ENCODE peak calls at places on chromosome 6, in seven cellular contexts. One of them, this sample, is unnamed. For H3K27me3, the result is how much of the 10 kb centered on the place peaks cover.

GRCh38 chr6:10589429-10589727 is 68.2 kb downstream of the GCNT2 start:
- DNase-seq in vagina: no peak
- DNase-seq in psoas muscle: no peak
- DNase-seq in adrenal gland: no peak
- DNase-seq in neural progenitor cell: no peak
- DNase-seq in spleen: no peak
- DNase-seq in IMR-90: no peak
- DNase-seq in this sample: no peak

GRCh38 chr6:115783402-115784061 is 277.2 kb downstream of the FRK start:
- DNase-seq in psoas muscle: peak
- DNase-seq in IMR-90: no peak
- DNase-seq in adrenal gland: peak
- DNase-seq in neural progenitor cell: no peak
- DNase-seq in spleen: no peak
- DNase-seq in vagina: no peak
- DNase-seq in this sample: no peak

GRCh38 chr6:6724319-6725119 is 136.0 kb downstream of the LY86 start:
- DNase-seq in IMR-90: peak
- DNase-seq in spleen: peak
- DNase-seq in adrenal gland: peak
- DNase-seq in vagina: no peak
- DNase-seq in psoas muscle: peak
- DNase-seq in neural progenitor cell: peak
- DNase-seq in this sample: peak

GRCh38 chr6:32837651-32838113 is 857 bp downstream of the TAP2 start:
- DNase-seq in neural progenitor cell: no peak
- DNase-seq in adrenal gland: peak
- DNase-seq in IMR-90: no peak
- DNase-seq in spleen: no peak
- DNase-seq in psoas muscle: no peak
- DNase-seq in vagina: no peak
- DNase-seq in this sample: no peak

GRCh38 chr6:148501178-148501590 is 158.5 kb downstream of the SASH1 start:
- DNase-seq in vagina: peak
- DNase-seq in psoas muscle: peak
- DNase-seq in spleen: no peak
- DNase-seq in IMR-90: peak
- DNase-seq in neural progenitor cell: no peak
- DNase-seq in adrenal gland: peak
- DNase-seq in this sample: no peak

GRCh38 chr6:116176596-116176995 is 50.7 kb upstream of the COL10A1 start:
- DNase-seq in spleen: no peak
- DNase-seq in neural progenitor cell: peak
- DNase-seq in psoas muscle: no peak
- DNase-seq in adrenal gland: no peak
- DNase-seq in vagina: no peak
- DNase-seq in IMR-90: no peak
- DNase-seq in this sample: no peak

GRCh38 chr6:130001229-130001554 is 17.2 kb upstream of the L3MBTL3 start:
- DNase-seq in adrenal gland: no peak
- DNase-seq in vagina: no peak
- DNase-seq in spleen: no peak
- DNase-seq in IMR-90: no peak
- DNase-seq in neural progenitor cell: no peak
- DNase-seq in psoas muscle: no peak
- DNase-seq in this sample: no peak

GRCh38 chr6:31308050-31308844 is 36.4 kb upstream of the HLA-C start:
- DNase-seq in IMR-90: no peak
- DNase-seq in neural progenitor cell: peak
- DNase-seq in spleen: peak
- DNase-seq in psoas muscle: peak
- DNase-seq in adrenal gland: no peak
- DNase-seq in vagina: no peak
- DNase-seq in this sample: peak

GRCh38 chr6:165848099-165848461 is 185.0 kb upstream of the PDE10A start:
- DNase-seq in adrenal gland: no peak
- DNase-seq in IMR-90: no peak
- DNase-seq in psoas muscle: no peak
- DNase-seq in neural progenitor cell: no peak
- DNase-seq in vagina: no peak
- DNase-seq in spleen: no peak
- DNase-seq in this sample: no peak

GRCh38 chr6:32953775-32954174 is 878 bp upstream of the HLA-DMA start:
- DNase-seq in vagina: peak
- DNase-seq in spleen: no peak
- DNase-seq in neural progenitor cell: no peak
- DNase-seq in psoas muscle: no peak
- DNase-seq in adrenal gland: no peak
- DNase-seq in IMR-90: no peak
- DNase-seq in this sample: no peak

GRCh38 chr6:50658561-50658960 is 54.8 kb upstream of the TFAP2D start:
- DNase-seq in psoas muscle: no peak
- DNase-seq in adrenal gland: no peak
- DNase-seq in IMR-90: no peak
- DNase-seq in spleen: no peak
- DNase-seq in vagina: no peak
- DNase-seq in neural progenitor cell: no peak
- DNase-seq in this sample: no peak

GRCh38 chr6:159372333-159372732 is 203.1 kb downstream of the FNDC1 start:
- DNase-seq in spleen: no peak
- DNase-seq in IMR-90: no peak
- DNase-seq in vagina: no peak
- DNase-seq in adrenal gland: no peak
- DNase-seq in neural progenitor cell: no peak
- DNase-seq in psoas muscle: no peak
- DNase-seq in this sample: no peak

GRCh38 chr6:27752038-27752885 is 159.9 kb downstream of the OR2B2 start:
- DNase-seq in neural progenitor cell: peak
- DNase-seq in psoas muscle: peak
- DNase-seq in adrenal gland: peak
- DNase-seq in vagina: no peak
- DNase-seq in IMR-90: peak
- DNase-seq in spleen: peak
- DNase-seq in this sample: peak

GRCh38 chr6:150076196-150076893 is 7.4 kb upstream of the ULBP3 start:
- DNase-seq in IMR-90: no peak
- DNase-seq in adrenal gland: no peak
- DNase-seq in vagina: no peak
- DNase-seq in spleen: no peak
- DNase-seq in psoas muscle: no peak
- DNase-seq in neural progenitor cell: peak
- DNase-seq in this sample: no peak
- TF ChIP-seq CTCF in IMR-90: no peak
- TF ChIP-seq CTCF in adrenal gland: no peak
- TF ChIP-seq CTCF in vagina: no peak
- TF ChIP-seq CTCF in spleen: no peak
- TF ChIP-seq CTCF in psoas muscle: no peak
- TF ChIP-seq CTCF in neural progenitor cell: peak
- TF ChIP-seq CTCF in this sample: no peak

GRCh38 chr6:168951224-168951616 is 302.4 kb downstream of the THBS2 start:
- DNase-seq in neural progenitor cell: no peak
- DNase-seq in adrenal gland: no peak
- DNase-seq in vagina: no peak
- DNase-seq in IMR-90: no peak
- DNase-seq in psoas muscle: no peak
- DNase-seq in spleen: no peak
- DNase-seq in this sample: no peak
- H3K27ac ChIP-seq in neural progenitor cell: no peak
- H3K27ac ChIP-seq in adrenal gland: no peak
- H3K27ac ChIP-seq in vagina: peak
- H3K27ac ChIP-seq in IMR-90: no peak
- H3K27ac ChIP-seq in psoas muscle: no peak
- H3K27ac ChIP-seq in spleen: no peak
- H3K27ac ChIP-seq in this sample: no peak

GRCh38 chr6:21597706-21598273 is 4.2 kb downstream of the SOX4 start:
- DNase-seq in IMR-90: no peak
- DNase-seq in spleen: no peak
- DNase-seq in psoas muscle: no peak
- DNase-seq in vagina: no peak
- DNase-seq in adrenal gland: no peak
- DNase-seq in neural progenitor cell: no peak
- DNase-seq in this sample: no peak
- H3K27me3 ChIP-seq in IMR-90: under half
- H3K27me3 ChIP-seq in spleen: under half
- H3K27me3 ChIP-seq in psoas muscle: under half
- H3K27me3 ChIP-seq in vagina: under half
- H3K27me3 ChIP-seq in adrenal gland: under half
- H3K27me3 ChIP-seq in neural progenitor cell: under half
- H3K27me3 ChIP-seq in this sample: under half

GRCh38 chr6:12605888-12606345 is 110.7 kb upstream of the PHACTR1 start:
- DNase-seq in spleen: no peak
- DNase-seq in IMR-90: peak
- DNase-seq in adrenal gland: peak
- DNase-seq in vagina: no peak
- DNase-seq in neural progenitor cell: peak
- DNase-seq in psoas muscle: no peak
- DNase-seq in this sample: peak
- TF ChIP-seq CTCF in spleen: peak
- TF ChIP-seq CTCF in IMR-90: peak
- TF ChIP-seq CTCF in adrenal gland: peak
- TF ChIP-seq CTCF in vagina: peak
- TF ChIP-seq CTCF in neural progenitor cell: peak
- TF ChIP-seq CTCF in psoas muscle: peak
- TF ChIP-seq CTCF in this sample: peak

This sample was measured in CD4-positive, alpha-beta T cell.